ENCODE peak calls at places on chromosomes 1 and 21, in six cellular contexts. P, Q, V, I, X and N are unnamed samples.

GRCh38 chr1:77271851-77272250 is 10.0 kb upstream of the AK5 start:
- DNase-seq in V (no peak), I (peak), Q (peak), P (no peak), X (no peak), N (no peak)

GRCh38 chr1:162984699-162985098 is 84.5 kb upstream of the RGS4 start:
- DNase-seq in V (no peak), Q (peak), P (no peak), X (no peak), I (peak), N (no peak)

GRCh38 chr1:197144570-197145325 is 1.7 kb downstream of the ASPM start:
- DNase-seq in P (no peak), I (peak), V (no peak), Q (peak), X (no peak), N (no peak)

GRCh38 chr1:244802556-244803239 is 32.8 kb upstream of the COX20 start:
- DNase-seq in P (no peak), X (no peak), Q (no peak), I (no peak), V (no peak), N (no peak)

GRCh38 chr1:23149110-23149509 is 19.5 kb downstream of the LUZP1 start:
- DNase-seq in V (no peak), I (no peak), Q (no peak), X (no peak), P (no peak), N (no peak)

GRCh38 chr1:220687809-220688208 is 2.4 kb upstream of the C1orf115 start:
- DNase-seq in Q (no peak), V (no peak), X (no peak), I (no peak), P (no peak), N (no peak)

GRCh38 chr1:115826642-115827041 is 14.3 kb downstream of the NHLH2 start:
- DNase-seq in P (no peak), V (no peak), Q (no peak), X (no peak), I (no peak), N (no peak)

GRCh38 chr1:243287652-243288051 is 31.8 kb downstream of the SDCCAG8 start:
- DNase-seq in I (peak), Q (peak), P (no peak), X (no peak), V (no peak), N (no peak)

GRCh38 chr1:211547710-211548109 is 31.3 kb downstream of the SLC30A1 start:
- DNase-seq in X (no peak), V (no peak), I (no peak), P (no peak), Q (no peak), N (no peak)

GRCh38 chr1:2380816-2381591 is 10.3 kb downstream of the MORN1 start:
- DNase-seq in I (no peak), P (no peak), V (no peak), Q (no peak), X (no peak), N (no peak)

GRCh38 chr21:23247334-23247733 is 2249.1 kb downstream of the NCAM2 start:
- DNase-seq in Q (no peak), P (no peak), V (no peak), I (peak), X (no peak), N (no peak)

GRCh38 chr1:6418668-6419396 is 887 bp downstream of the HES2 start:
- DNase-seq in I (no peak), X (no peak), V (no peak), Q (no peak), P (no peak), N (no peak)

GRCh38 chr1:41733021-41733420 is 185.7 kb downstream of the HIVEP3 start:
- DNase-seq in V (no peak), Q (no peak), X (no peak), I (no peak), P (no peak), N (no peak)

GRCh38 chr1:163401211-163401610 is 79.5 kb downstream of the NUF2 start:
- DNase-seq in X (no peak), I (no peak), Q (no peak), V (no peak), P (no peak), N (no peak)

GRCh38 chr1:151924691-151925587 is 15.6 kb upstream of the THEM4 start:
- DNase-seq in P (no peak), Q (no peak), V (no peak), I (peak), X (no peak), N (no peak)

GRCh38 chr21:34274001-34274400 is 89.8 kb upstream of the KCNE2 start:
- DNase-seq in I (no peak), P (no peak), V (no peak), Q (peak), X (no peak), N (no peak)

GRCh38 chr1:201850053-201850397 is 21.1 kb downstream of the IPO9 start:
- DNase-seq in I (peak), Q (peak), V (no peak), X (no peak), P (no peak), N (no peak)

GRCh38 chr1:37945743-37946702 is 830 bp downstream of the INPP5B start:
- DNase-seq in Q (peak), I (peak), X (no peak), V (no peak), P (no peak), N (peak)

GRCh38 chr1:225299624-225300023 is 128.2 kb downstream of the LBR start:
- DNase-seq in X (no peak), I (no peak), P (no peak), V (no peak), Q (peak), N (no peak)

GRCh38 chr1:66497910-66498309 is 36.0 kb upstream of the SGIP1 start:
- DNase-seq in Q (no peak), V (no peak), X (no peak), I (no peak), P (no peak), N (no peak)

GRCh38 chr1:66492424-66492823 is 41.5 kb upstream of the SGIP1 start:
- DNase-seq in X (no peak), I (no peak), P (no peak), Q (no peak), V (no peak), N (no peak)

GRCh38 chr1:66494488-66494887 is 39.5 kb upstream of the SGIP1 start:
- DNase-seq in I (no peak), X (no peak), Q (no peak), P (no peak), V (no peak), N (no peak)

GRCh38 chr1:66493731-66494130 is 40.2 kb upstream of the SGIP1 start:
- DNase-seq in X (no peak), Q (peak), I (no peak), V (no peak), P (no peak), N (no peak)

GRCh38 chr1:66495490-66495889 is 38.5 kb upstream of the SGIP1 start:
- DNase-seq in V (no peak), X (no peak), P (no peak), I (no peak), Q (peak), N (no peak)
- TF ChIP-seq CTCF in V (no peak), X (no peak), P (no peak), I (no peak), Q (no peak), N (no peak)

DNA sequence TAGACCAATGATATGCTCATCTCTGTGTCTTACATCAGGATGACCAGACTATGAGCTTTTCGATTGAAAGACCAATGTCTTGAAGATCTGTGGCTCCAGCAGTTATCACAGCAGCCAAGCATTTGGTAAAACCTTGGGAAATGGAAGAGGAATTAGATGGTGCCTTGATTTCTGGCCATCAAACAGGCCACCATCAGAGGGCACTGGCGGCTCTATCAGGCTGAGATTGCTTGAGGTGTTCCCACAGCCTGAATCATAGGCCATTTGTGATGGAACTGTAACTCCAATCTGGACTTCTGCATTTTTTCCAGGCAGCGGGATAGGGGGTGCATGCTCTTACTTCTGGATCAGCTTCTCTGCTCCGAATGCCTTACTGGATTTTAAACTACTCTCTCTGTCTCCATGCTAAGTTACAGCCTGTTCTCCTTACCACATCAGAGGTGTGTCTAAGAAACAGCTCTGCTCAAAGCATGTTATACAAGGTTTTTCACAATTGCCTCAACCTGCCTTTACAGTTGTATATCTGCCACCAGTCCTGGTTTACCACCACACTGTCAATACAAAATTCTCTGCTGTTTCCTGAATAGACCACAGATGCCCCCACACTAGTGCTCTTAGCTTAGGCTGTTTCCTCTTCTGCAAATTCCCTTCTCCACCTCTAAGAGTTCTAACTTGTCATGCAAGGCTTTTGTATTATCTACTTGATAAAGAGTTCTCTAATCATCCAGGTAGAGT is 180.9 kb downstream of the PTGER3 start:
- DNase-seq in V (no peak), Q (no peak), P (peak), X (no peak), I (no peak), N (no peak)
- TF ChIP-seq CTCF in V (no peak), Q (no peak), P (no peak), X (no peak), I (no peak), N (peak)

DNA sequence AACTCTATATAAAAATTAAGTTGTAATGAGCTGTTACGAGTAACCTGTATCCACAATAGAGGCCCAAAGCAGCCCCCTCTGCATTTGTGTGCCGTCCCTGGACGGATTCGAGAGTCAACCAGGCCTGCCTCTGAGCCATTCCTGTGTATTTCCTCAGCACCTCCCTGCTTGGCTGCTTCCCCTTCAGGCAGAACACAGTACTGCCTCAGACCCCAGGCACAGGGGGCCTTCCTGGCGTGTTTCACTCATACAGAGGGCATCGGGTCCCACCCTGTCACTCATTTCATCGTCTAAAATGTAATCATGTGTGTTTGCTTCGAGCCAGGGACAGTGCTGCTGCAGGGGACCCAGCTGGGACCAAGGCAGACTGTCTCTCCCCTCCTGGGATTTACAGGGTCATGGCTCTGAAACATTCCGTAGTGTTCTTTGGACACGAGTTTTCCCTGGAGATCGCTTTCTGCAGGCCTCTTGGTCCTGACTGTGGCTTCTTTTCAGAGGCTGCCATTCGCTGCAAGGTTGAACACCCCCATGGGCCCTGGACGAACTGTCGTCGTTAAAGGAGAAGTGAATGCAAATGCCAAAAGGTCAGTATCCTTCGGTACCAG is 19.4 kb downstream of the LGALS8 start:
- DNase-seq in X (no peak), P (peak), I (no peak), Q (no peak), V (no peak), N (no peak)
- TF ChIP-seq CTCF in X (peak), P (peak), I (peak), Q (no peak), V (peak), N (no peak)

DNA sequence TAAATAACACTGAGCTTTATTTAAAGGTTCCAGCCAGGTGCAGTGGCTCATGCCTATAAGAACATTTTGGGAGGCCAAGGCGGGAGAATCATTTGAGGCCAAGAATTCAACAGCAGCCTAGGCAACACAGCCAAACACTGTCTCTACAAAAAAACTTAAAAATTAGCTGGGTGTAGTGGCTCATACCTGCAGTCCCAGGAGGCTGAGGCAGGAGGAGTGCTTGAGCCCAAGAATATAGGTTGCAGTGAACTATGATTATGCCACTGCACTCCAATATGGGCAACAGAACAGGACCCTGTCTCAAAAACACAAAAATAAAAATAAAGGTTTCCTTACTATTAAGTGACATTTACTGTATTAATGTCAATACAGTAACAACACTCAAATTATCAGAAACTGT is 2.1 kb downstream of the TAF12 start:
- DNase-seq in V (no peak), P (no peak), Q (no peak), X (no peak), I (peak), N (no peak)
- TF ChIP-seq CTCF in V (peak), P (no peak), Q (peak), X (peak), I (peak), N (peak)

GRCh38 chr1:154225370-154225769 is 4.6 kb downstream of the UBAP2L start:
- DNase-seq in Q (no peak), I (no peak), P (no peak), X (no peak), V (no peak), N (no peak)
- TF ChIP-seq CTCF in Q (no peak), I (no peak), P (no peak), X (no peak), V (no peak), N (no peak)

GRCh38 chr1:237901284-237901870 is 10.7 kb upstream of the ZP4 start:
- DNase-seq in Q (peak), P (peak), I (no peak), X (no peak), V (no peak), N (no peak)
- TF ChIP-seq CTCF in Q (peak), P (peak), I (no peak), X (peak), V (peak), N (peak)

GRCh38 chr1:18100493-18101063 is 7.0 kb upstream of the IGSF21 start:
- DNase-seq in Q (peak), V (peak), I (peak), X (peak), P (peak), N (no peak)
- TF ChIP-seq CTCF in Q (peak), V (peak), I (peak), X (peak), P (peak), N (peak)

DNA sequence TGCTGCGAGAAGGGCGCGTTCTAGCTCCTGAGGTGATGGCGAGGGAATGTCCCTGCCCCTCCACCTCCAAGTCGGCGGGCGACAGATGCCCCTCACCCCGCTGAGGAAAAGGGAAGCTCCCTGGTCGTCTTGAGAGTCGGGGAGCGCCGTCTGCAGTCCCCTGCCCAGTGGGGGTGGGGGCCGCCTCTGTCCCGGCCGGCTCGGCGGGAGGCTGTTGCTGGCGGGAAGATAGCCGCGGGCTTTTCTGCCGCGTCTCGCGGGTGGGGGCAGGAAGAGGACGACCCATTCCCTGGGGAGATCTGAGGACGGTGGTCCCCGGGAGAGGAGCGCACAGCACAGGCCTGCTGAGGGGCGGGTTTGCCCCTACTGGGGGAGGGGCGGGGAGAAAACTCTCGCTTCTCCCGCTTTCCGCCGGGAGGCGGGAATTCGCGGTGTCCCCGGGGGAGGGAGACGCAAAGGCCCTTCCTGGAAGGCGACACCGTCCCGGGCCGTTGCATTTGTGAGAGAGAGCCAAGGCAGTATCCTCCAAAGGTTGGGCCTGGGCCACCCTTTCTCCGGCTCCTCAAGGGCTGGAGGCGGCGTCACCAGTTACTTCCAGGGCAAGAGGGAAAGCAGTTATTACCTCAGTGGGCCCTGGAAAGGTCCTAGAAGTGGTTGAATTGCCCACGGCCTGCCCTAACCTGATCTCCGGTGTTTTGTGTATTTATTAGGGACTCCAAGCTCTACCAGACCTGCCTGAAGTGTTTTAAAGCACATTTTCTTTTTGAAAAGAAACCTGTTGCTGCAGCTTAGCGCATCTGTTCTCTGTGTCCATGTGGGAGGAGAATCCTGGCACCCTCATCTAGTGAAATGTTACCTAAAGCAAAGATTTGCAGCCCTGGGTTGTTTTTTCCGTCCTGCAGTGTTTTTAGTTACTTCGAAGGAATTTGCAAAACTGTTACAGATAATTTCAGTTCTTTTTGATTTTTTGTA is 648 bp downstream of the S100PBP start:
- DNase-seq in X (peak), Q (peak), V (peak), P (peak), I (peak), N (no peak)
- TF ChIP-seq CTCF in X (no peak), Q (no peak), V (no peak), P (no peak), I (no peak), N (no peak)

GRCh38 chr1:230163205-230163604 is 96.2 kb downstream of the GALNT2 start:
- DNase-seq in X (no peak), I (peak), V (no peak), P (no peak), Q (peak), N (no peak)
- TF ChIP-seq CTCF in X (no peak), I (no peak), V (no peak), P (no peak), Q (no peak), N (no peak)

DNA sequence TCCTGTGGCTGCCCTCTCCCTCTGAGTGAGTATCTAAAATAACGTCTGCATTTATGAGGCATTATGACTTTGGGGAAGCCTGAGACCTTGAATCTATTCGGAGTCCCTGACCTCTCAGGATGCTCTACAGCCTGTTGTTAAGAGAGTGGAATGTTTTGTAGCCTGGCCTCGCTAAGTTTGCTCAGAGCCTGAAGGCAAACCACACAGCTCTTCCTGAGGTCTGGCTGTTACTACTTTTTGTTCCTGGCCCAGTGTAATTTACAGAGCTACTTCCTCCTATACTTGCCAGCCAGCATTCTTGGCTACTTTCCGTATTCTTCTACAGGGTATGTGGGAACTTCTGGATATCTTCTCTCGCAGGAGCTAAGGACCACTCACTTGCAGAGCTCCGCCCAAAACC is 3.6 kb upstream of the ZMYM4 start:
- DNase-seq in I (peak), X (no peak), P (no peak), Q (peak), V (no peak), N (no peak)
- TF ChIP-seq CTCF in I (no peak), X (no peak), P (no peak), Q (no peak), V (no peak), N (no peak)